ENCODE peak calls at places on chromosome 6, in six cellular contexts. O is astrocyte, W is H9, L is fibroblast of lung, E is neuronal stem cell, T is mesendoderm. P is an unnamed sample.

GRCh38 chr6:149026530-149026942 is 279.7 kb downstream of the UST start:
- DNase-seq in E (peak), W (peak), T (peak), O (peak), L (peak), P (peak)

GRCh38 chr6:94389218-94389617 is 969.9 kb upstream of the EPHA7 start:
- DNase-seq in T (no peak), O (no peak), E (no peak), W (no peak), L (no peak), P (peak)

GRCh38 chr6:153553627-153554026 is 422.5 kb upstream of the RGS17 start:
- DNase-seq in L (no peak), T (peak), W (peak), E (peak), O (no peak), P (peak)

GRCh38 chr6:99359800-99360199 is 10.3 kb upstream of the FAXC start:
- DNase-seq in L (no peak), E (no peak), W (no peak), T (no peak), O (no peak), P (no peak)

GRCh38 chr6:56356431-56356830 is 109.1 kb upstream of the COL21A1 start:
- DNase-seq in O (peak), L (peak), T (peak), W (no peak), E (no peak), P (peak)

GRCh38 chr6:81023007-81023582 is 729.4 kb downstream of the TENT5A start:
- DNase-seq in W (no peak), O (no peak), T (peak), E (peak), L (peak), P (peak)

GRCh38 chr6:164266851-164267250 is 852.3 kb downstream of the QKI start:
- DNase-seq in L (no peak), T (no peak), E (no peak), O (no peak), W (no peak), P (no peak)

GRCh38 chr6:40789143-40789764 is 202.1 kb upstream of the LRFN2 start:
- DNase-seq in O (no peak), E (no peak), L (no peak), W (no peak), T (peak), P (no peak)

GRCh38 chr6:34414999-34415858 is 10.6 kb downstream of the RPS10 start:
- DNase-seq in L (peak), E (no peak), T (peak), O (peak), W (no peak), P (peak)

GRCh38 chr6:34243131-34243771 is 5.6 kb downstream of the SMIM29 start:
- DNase-seq in E (no peak), O (no peak), W (no peak), T (no peak), L (peak), P (peak)

GRCh38 chr6:156686940-156687874 is 90.0 kb upstream of the ARID1B start:
- DNase-seq in O (peak), T (peak), W (peak), E (peak), L (peak), P (peak)

GRCh38 chr6:143283887-143284640 is 166.4 kb downstream of the ADAT2 start:
- DNase-seq in O (peak), T (no peak), E (no peak), L (peak), W (no peak), P (no peak)

GRCh38 chr6:82396964-82397761 is 33.5 kb downstream of the TPBG start:
- DNase-seq in T (no peak), E (no peak), O (peak), W (no peak), L (peak), P (peak)

GRCh38 chr6:91490672-91491071 is 903.8 kb upstream of the MAP3K7 start:
- DNase-seq in O (peak), W (no peak), L (peak), T (no peak), E (no peak), P (no peak)

GRCh38 chr6:54361188-54361587 is 52.9 kb downstream of the TINAG start:
- DNase-seq in W (no peak), O (no peak), E (no peak), T (no peak), L (no peak), P (no peak)

GRCh38 chr6:6315660-6316059 is 4.8 kb downstream of the F13A1 start:
- DNase-seq in E (peak), T (peak), L (peak), W (peak), O (no peak), P (peak)

GRCh38 chr6:52403627-52404026 is 16.5 kb upstream of the EFHC1 start:
- DNase-seq in L (no peak), O (no peak), W (no peak), E (no peak), T (no peak), P (peak)

GRCh38 chr6:136788069-136788902 is 4.0 kb downstream of the MAP3K5 start:
- DNase-seq in W (no peak), T (no peak), E (no peak), L (peak), O (peak), P (peak)

GRCh38 chr6:34680802-34681515 is 15.6 kb downstream of the ILRUN start:
- DNase-seq in W (no peak), L (peak), T (no peak), E (no peak), O (peak), P (peak)

GRCh38 chr6:1129141-1129540 is 182.8 kb upstream of the FOXQ1 start:
- DNase-seq in W (no peak), L (peak), T (no peak), E (no peak), O (no peak), P (no peak)

GRCh38 chr6:1082040-1082935 is 229.6 kb upstream of the FOXQ1 start:
- DNase-seq in T (no peak), W (no peak), L (peak), E (no peak), O (peak), P (peak)

GRCh38 chr6:13297391-13297790 is 30.9 kb downstream of the TBC1D7 start:
- DNase-seq in E (no peak), L (no peak), T (no peak), W (no peak), O (no peak), P (no peak)

GRCh38 chr6:157236040-157236725 is 87.1 kb downstream of the TMEM242 start:
- DNase-seq in O (no peak), E (no peak), W (no peak), T (no peak), L (no peak), P (no peak)

GRCh38 chr6:31776961-31777666 is at the start of gene VWA7:
- DNase-seq in L (peak), O (peak), W (no peak), T (peak), E (no peak), P (peak)

GRCh38 chr6:273441-274111 is 18.7 kb upstream of the DUSP22 start:
- DNase-seq in W (no peak), E (no peak), L (no peak), O (no peak), T (no peak), P (no peak)

GRCh38 chr6:39197521-39198500 is 31.5 kb downstream of the KCNK5 start:
- DNase-seq in T (no peak), E (no peak), L (no peak), O (no peak), W (no peak), P (no peak)

GRCh38 chr6:44071670-44072451 is 55.4 kb downstream of the MRPL14 start:
- DNase-seq in L (peak), T (no peak), W (no peak), O (peak), E (no peak), P (peak)

GRCh38 chr6:87721311-87721710 is 19.3 kb upstream of the AKIRIN2 start:
- DNase-seq in W (no peak), O (no peak), L (peak), T (no peak), E (no peak), P (no peak)

GRCh38 chr6:158725704-158726103 is 75.8 kb downstream of the SYTL3 start:
- DNase-seq in E (no peak), L (no peak), O (no peak), T (no peak), W (no peak), P (no peak)

DNA sequence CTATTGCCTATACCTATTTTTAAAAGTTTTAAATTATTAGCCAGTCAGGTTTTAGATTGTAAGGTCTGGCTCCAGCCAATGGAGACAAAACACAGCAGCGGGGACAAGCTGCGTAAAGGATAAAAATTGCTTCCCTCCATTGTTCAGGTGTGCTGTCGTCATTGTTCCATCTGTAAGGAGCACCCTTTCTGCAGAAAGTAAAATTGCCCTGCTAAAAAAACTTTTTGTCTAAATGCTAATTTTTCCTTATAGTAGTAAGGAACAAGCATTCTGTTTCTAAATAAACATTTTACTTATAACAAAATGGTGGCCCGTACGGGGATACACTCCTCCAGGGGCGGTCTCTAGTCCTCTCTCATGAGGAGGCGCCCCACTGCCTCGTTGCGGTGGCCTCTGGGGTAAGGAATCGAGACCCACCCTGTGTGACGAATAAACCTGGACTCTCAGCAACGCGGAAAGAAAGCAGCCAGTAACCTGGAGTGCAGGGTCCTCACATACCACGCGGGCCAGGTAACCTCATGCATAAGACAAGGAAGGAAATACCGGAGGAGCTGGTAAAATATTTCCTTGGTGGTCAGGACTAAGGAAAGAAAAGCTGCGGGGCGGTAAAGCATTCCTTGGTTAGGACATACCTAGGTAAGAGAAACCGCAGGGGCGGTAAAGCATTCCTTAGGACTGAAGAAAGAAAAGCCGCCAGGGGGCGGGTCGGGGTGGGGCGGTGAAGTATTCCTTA is 80.5 kb downstream of the SYTL3 start:
- DNase-seq in L (no peak), E (no peak), W (peak), T (peak), O (no peak), P (no peak)
- H3K9ac ChIP-seq in L (no peak), E (no peak), W (no peak), T (no peak), O (no peak), P (no peak)

GRCh38 chr6:3128381-3129108 is 10.0 kb downstream of the BPHL start:
- DNase-seq in O (no peak), W (no peak), E (no peak), T (no peak), L (no peak), P (no peak)
- H3K9ac ChIP-seq in O (no peak), W (no peak), E (no peak), T (no peak), L (no peak), P (no peak)

GRCh38 chr6:139533573-139534471 is 159.4 kb upstream of the CITED2 start:
- DNase-seq in T (peak), E (no peak), O (peak), L (peak), W (no peak), P (no peak)
- H3K9ac ChIP-seq in T (peak), E (no peak), O (peak), L (no peak), W (no peak), P (no peak)

GRCh38 chr6:158818580-158819212 is 472 bp downstream of the EZR start:
- DNase-seq in O (peak), T (peak), L (peak), W (peak), E (peak), P (peak)
- H3K9ac ChIP-seq in O (peak), T (peak), L (peak), W (peak), E (peak), P (peak)

DNA sequence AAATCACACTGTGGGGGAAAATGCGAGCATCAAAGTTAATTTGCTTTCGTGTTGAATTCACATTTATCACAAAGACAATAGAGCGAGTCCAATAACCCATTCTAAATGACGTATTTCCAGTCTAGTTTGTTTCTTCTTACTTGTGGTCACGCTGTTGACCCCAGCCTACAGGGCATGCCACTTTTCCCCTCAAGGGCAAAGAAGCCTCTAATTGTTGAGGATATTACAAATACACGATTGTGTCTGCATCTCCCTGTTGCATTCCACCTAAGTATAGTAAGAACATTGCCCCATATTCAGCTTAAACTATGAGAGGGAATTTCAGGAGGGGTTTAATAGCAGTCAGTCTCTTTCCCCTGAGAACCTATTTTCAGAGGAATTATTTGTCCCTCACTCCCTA is 37.4 kb upstream of the DSP start:
- DNase-seq in O (no peak), E (no peak), T (no peak), L (no peak), W (no peak), P (no peak)
- H3K9ac ChIP-seq in O (no peak), E (no peak), T (no peak), L (no peak), W (no peak), P (no peak)

GRCh38 chr6:138105446-138105845 is 1.8 kb downstream of the PERP start:
- DNase-seq in O (no peak), T (peak), L (no peak), W (no peak), E (no peak), P (peak)
- H3K9ac ChIP-seq in O (peak), T (peak), L (no peak), W (no peak), E (no peak), P (peak)

P was measured in PC-3.